ENCODE peak calls at places on chromosomes 12 and 14, in nine cellular contexts. C, T, Y, B, N, Z, D, V and H are unnamed samples.

GRCh38 chr14:25041898-25042297 is 8.0 kb downstream of the STXBP6 start:
- DNase-seq in B (no peak), V (no peak), Z (no peak), D (no peak), N (no peak), C (no peak), T (no peak), Y (no peak), H (no peak)

GRCh38 chr12:93237235-93237915 is 140.3 kb upstream of the NUDT4 start:
- DNase-seq in Z (no peak), V (no peak), C (no peak), Y (no peak), D (peak), T (no peak), B (no peak), N (no peak), H (no peak)

GRCh38 chr14:95290769-95291440 is 28.8 kb downstream of the CLMN start:
- DNase-seq in C (peak), Z (no peak), N (peak), Y (no peak), T (no peak), V (no peak), B (no peak), D (no peak), H (no peak)

GRCh38 chr12:125140918-125141573 is 75.8 kb downstream of the AACS start:
- DNase-seq in Y (peak), C (peak), D (peak), N (no peak), B (no peak), Z (peak), V (no peak), T (no peak), H (no peak)

GRCh38 chr12:125312471-125312870 is 247.2 kb downstream of the AACS start:
- DNase-seq in D (no peak), Y (no peak), T (no peak), B (no peak), V (no peak), N (no peak), Z (no peak), C (no peak), H (no peak)

GRCh38 chr14:51139221-51139681 is 44.3 kb upstream of the TRIM9 start:
- DNase-seq in Y (no peak), V (no peak), D (peak), T (no peak), Z (no peak), B (no peak), N (no peak), C (peak), H (no peak)

GRCh38 chr14:21101802-21102413 is 1.0 kb downstream of the TMEM253 start:
- DNase-seq in C (peak), Y (no peak), D (no peak), V (no peak), Z (no peak), T (no peak), B (no peak), N (no peak), H (no peak)

GRCh38 chr14:92657457-92658142 is 90.8 kb downstream of the LGMN start:
- DNase-seq in B (no peak), N (no peak), Y (no peak), Z (no peak), D (no peak), V (no peak), C (no peak), T (no peak), H (no peak)

DNA sequence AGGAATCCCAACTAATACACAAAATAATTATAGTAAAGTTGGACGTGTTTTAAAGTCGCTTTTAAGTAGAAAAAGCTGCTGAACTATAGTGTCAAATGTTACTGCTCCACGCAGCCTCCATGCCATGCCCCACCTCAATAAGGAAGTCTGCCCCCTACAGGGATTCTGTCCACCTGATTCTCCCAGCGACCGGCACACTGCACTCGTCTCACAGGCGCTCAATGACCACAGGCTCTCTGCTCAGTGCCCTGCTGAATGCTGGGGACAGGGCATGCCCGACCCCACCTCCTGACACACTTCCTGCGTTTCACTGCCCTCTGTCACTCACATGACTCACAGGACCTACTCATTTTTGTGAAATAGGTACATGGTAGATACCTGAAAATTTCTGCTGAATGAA is 48.9 kb downstream of the BDKRB1 start:
- DNase-seq in N (peak), T (no peak), Z (peak), V (peak), D (no peak), C (peak), B (peak), Y (no peak), H (peak)
- TF ChIP-seq CTCF in N (peak), T (no peak), Z (peak), V (peak), D (peak), C (no peak), B (peak), Y (peak), H (peak)

GRCh38 chr14:54893151-54893760 is 9.4 kb downstream of the GCH1 start:
- DNase-seq in N (peak), D (peak), T (no peak), Y (peak), V (no peak), Z (peak), C (peak), B (peak), H (peak)
- TF ChIP-seq CTCF in N (peak), D (peak), T (peak), Y (peak), V (peak), Z (peak), C (peak), B (peak), H (peak)

GRCh38 chr14:63134801-63135200 is 69.4 kb upstream of the RHOJ start:
- DNase-seq in Y (no peak), D (no peak), T (no peak), C (peak), V (no peak), B (no peak), Z (no peak), N (peak), H (no peak)
- TF ChIP-seq CTCF in Y (no peak), D (peak), T (no peak), C (no peak), V (peak), B (peak), Z (peak), N (peak), H (peak)

GRCh38 chr12:109435428-109436180 is 41.5 kb downstream of the KCTD10 start:
- DNase-seq in Y (no peak), C (no peak), N (peak), D (no peak), T (no peak), B (no peak), Z (no peak), V (no peak), H (no peak)

GRCh38 chr12:109432431-109432830 is 44.7 kb downstream of the KCTD10 start:
- DNase-seq in V (no peak), D (no peak), T (no peak), B (no peak), C (peak), N (no peak), Y (no peak), Z (no peak), H (no peak)

GRCh38 chr12:109432842-109433304 is 44.2 kb downstream of the KCTD10 start:
- DNase-seq in Z (peak), V (peak), Y (peak), D (peak), B (peak), T (peak), C (peak), N (peak), H (peak)

GRCh38 chr12:109434556-109434955 is 42.5 kb downstream of the KCTD10 start:
- DNase-seq in Z (no peak), T (no peak), B (no peak), Y (no peak), D (no peak), V (no peak), C (no peak), N (no peak), H (no peak)

DNA sequence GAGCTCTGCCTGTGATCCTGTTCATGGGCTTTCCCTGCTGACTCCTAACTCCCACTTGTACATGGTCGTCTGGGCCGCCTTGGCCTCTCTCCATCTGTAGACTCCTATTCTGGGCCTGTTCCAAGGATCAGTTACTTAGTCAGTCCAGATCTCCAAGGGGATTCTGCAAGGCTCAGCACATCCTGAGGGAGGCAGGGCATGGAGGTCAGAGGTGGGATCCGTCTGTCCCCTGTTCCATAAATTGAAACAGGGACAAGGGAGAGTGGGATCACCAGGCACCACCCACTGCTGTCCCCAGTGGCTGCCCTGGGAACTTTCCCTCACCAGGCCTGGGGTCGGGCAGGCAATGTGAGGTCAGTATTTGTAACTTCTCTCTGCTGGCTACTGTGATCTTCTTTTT is 43.5 kb downstream of the KCTD10 start:
- DNase-seq in N (peak), V (no peak), B (peak), T (no peak), C (no peak), Y (no peak), Z (no peak), D (no peak), H (peak)
- TF ChIP-seq CTCF in N (peak), V (no peak), B (peak), T (no peak), C (no peak), Y (peak), Z (peak), D (peak), H (peak)

DNA sequence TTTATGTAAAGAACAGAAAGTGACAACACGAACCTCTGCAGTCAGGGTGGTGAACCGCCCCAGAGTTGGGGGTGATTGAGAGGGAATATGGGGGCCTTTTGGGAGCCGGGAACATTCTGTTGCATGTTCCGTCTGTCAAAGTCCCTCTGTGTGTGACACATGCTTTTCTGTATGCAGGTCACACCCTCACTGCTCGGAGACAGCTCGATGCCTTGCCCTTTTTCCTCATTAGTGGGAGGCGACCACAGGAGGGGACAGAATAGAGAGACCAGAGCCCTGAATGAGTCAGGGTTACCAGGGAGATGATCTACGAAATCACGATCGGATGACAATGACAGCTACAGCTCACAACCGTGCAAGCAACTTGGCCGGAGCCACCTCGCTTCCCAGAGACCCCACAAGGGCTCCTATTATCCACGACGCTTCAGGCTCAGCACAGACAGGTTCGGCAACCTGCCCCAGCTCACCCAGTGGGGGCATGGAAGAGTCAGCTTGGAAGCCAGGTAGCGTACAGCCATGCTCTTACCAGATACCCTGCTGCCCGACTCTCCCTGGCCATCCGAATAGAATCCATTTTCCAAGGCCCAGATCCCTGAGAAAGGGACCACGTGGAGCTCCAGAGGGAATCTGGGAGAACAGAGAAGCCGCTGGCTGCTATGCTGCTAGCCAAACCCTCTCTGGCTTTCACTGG is 38.8 kb downstream of the TESC start:
- DNase-seq in C (no peak), N (peak), D (no peak), V (peak), Z (no peak), Y (no peak), B (no peak), T (no peak), H (no peak)
- TF ChIP-seq CTCF in C (no peak), N (peak), D (no peak), V (no peak), Z (no peak), Y (no peak), B (no peak), T (no peak), H (no peak)

DNA sequence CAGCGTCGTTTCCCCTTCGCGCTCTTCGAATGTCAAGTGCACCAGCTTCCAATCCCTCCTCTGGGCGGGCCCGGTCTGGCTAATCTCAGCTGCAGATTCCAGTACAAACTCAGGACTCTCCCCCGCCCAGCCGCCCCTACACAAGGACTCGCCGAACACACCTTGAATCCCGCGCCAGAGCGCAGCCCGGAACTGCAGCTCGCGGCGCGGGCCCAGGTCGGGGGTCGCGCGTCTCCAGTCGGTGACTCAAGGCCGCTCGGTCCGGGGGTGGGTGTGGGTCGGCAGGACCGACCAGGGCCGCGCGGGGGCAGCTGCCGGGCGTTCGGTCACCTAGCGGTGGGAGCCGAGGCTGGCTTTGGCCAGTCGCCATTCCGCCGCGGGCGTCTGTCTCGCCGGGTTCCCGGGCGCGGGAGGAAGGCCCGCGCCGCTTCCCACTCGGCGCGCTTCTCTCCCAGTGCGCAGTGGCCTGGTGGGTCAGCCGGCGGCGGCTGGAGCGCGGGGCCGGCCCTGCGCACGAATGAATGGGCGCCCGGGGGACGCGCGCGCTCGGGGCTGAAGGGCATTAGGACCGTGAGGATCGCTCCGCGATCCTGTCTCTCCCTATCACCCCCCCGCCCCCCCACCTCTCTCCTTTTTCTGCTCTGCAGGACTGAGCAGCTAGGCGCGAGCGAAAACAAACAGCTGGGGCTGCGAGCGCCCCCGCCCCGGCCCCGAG is at the start of gene GALNT16:
- DNase-seq in B (peak), Z (no peak), Y (no peak), T (no peak), D (no peak), N (peak), V (peak), C (peak), H (peak)
- TF ChIP-seq CTCF in B (no peak), Z (no peak), Y (peak), T (peak), D (peak), N (peak), V (peak), C (no peak), H (peak)

GRCh38 chr12:119016715-119017114 is 35.4 kb downstream of the SRRM4 start:
- DNase-seq in Z (no peak), Y (no peak), N (no peak), D (no peak), B (no peak), V (no peak), C (no peak), T (no peak), H (no peak)

GRCh38 chr12:119025786-119026185 is 44.4 kb downstream of the SRRM4 start:
- DNase-seq in N (no peak), D (no peak), Z (no peak), B (no peak), T (no peak), V (no peak), Y (no peak), C (no peak), H (no peak)

GRCh38 chr12:119024226-119024810 is 43.0 kb downstream of the SRRM4 start:
- DNase-seq in B (no peak), N (no peak), D (no peak), T (no peak), Y (no peak), Z (no peak), C (no peak), V (no peak), H (no peak)

GRCh38 chr12:119020377-119021360 is 39.3 kb downstream of the SRRM4 start:
- DNase-seq in D (no peak), T (no peak), Y (no peak), B (peak), Z (peak), V (peak), N (peak), C (no peak), H (peak)
- TF ChIP-seq CTCF in D (no peak), T (no peak), Y (peak), B (peak), Z (peak), V (peak), N (peak), C (peak), H (peak)